ENCODE peak calls at places on chromosome 1, in five cellular contexts. P is fibroblast of lung, N is AG10803, X is cardiac fibroblast, U is foreskin fibroblast. H is an unnamed sample.
A peak's percentile ranks its signal among the peaks of the same experiment; 100 is the strongest.

GRCh38 chr1:53582211-53583020 is 123.2 kb downstream of the DMRTB1 start:
- DNase-seq in N (no peak), P (no peak), X (no peak), U (peak; percentile 26), H (no peak)

GRCh38 chr1:29653034-29653810 is 416.9 kb downstream of the PTPRU start:
- DNase-seq in U (no peak), N (no peak), X (no peak), P (no peak), H (no peak)

GRCh38 chr1:89088597-89088996 is 23.6 kb upstream of the GBP1 start:
- DNase-seq in N (no peak), P (no peak), X (no peak), U (no peak), H (no peak)

GRCh38 chr1:228400237-228400651 is 6.4 kb downstream of the TRIM11 start:
- DNase-seq in P (no peak), X (no peak), N (no peak), U (no peak), H (no peak)

GRCh38 chr1:226656201-226656600 is 82.9 kb downstream of the ITPKB start:
- DNase-seq in N (no peak), U (no peak), P (no peak), X (no peak), H (no peak)

GRCh38 chr1:225990705-225991464 is 8.3 kb downstream of the SDE2 start:
- DNase-seq in X (no peak), P (no peak), U (no peak), N (no peak), H (no peak)

GRCh38 chr1:110554871-110555801 is 36.2 kb upstream of the KCNA10 start:
- DNase-seq in U (peak; percentile 61), N (peak; percentile 12), X (peak; percentile 5), P (peak; percentile 13), H (no peak)

GRCh38 chr1:1923681-1924000 is 4.6 kb upstream of the TMEM52 start:
- DNase-seq in U (no peak), N (no peak), P (no peak), X (no peak), H (no peak)

GRCh38 chr1:60989745-60990718 is 92.3 kb upstream of the NFIA start:
- DNase-seq in P (peak; percentile 93), U (peak; percentile 96), X (peak; percentile 91), N (peak; percentile 89), H (no peak)

GRCh38 chr1:234927968-234928635 is 200.5 kb downstream of the TOMM20 start:
- DNase-seq in U (peak; percentile 29), X (no peak), P (peak; percentile 79), N (peak; percentile 33), H (no peak)

GRCh38 chr1:91948501-91949355 is 473 bp upstream of the BRDT start:
- DNase-seq in U (no peak), P (no peak), N (no peak), X (no peak), H (no peak)

GRCh38 chr1:58062635-58063034 is 483.9 kb downstream of the OMA1 start:
- DNase-seq in X (no peak), N (peak; percentile 2), P (no peak), U (no peak), H (no peak)

GRCh38 chr1:84634536-84635205 is 55.6 kb downstream of the SSX2IP start:
- DNase-seq in N (no peak), P (no peak), X (no peak), U (no peak), H (no peak)

GRCh38 chr1:32771561-32772280 is 45.4 kb downstream of the YARS1 start:
- DNase-seq in U (no peak), X (no peak), P (no peak), N (no peak), H (no peak)

GRCh38 chr1:19840228-19840627 is 25.1 kb upstream of the RNF186 start:
- DNase-seq in X (peak; percentile 51), U (no peak), N (no peak), P (no peak), H (no peak)

GRCh38 chr1:204659061-204659460 is 26.5 kb downstream of the LRRN2 start:
- DNase-seq in P (peak; percentile 29), N (peak; percentile 9), X (no peak), U (no peak), H (no peak)

GRCh38 chr1:3674100-3675094 is 22.1 kb downstream of the TP73 start:
- DNase-seq in X (no peak), U (peak; percentile 36), P (no peak), N (peak; percentile 5), H (no peak)

GRCh38 chr1:169725930-169726329 is 7.9 kb downstream of the SELE start:
- DNase-seq in U (no peak), X (no peak), P (no peak), N (no peak), H (no peak)

GRCh38 chr1:110229348-110230001 is 19.4 kb downstream of the KCNC4 start:
- DNase-seq in U (no peak), N (no peak), P (peak; percentile 33), X (no peak), H (no peak)

GRCh38 chr1:111960971-111961370 is 28.5 kb downstream of the KCND3 start:
- DNase-seq in P (no peak), N (no peak), X (no peak), U (no peak), H (no peak)

GRCh38 chr1:245058882-245059281 is 95.9 kb upstream of the KIF26B start:
- DNase-seq in P (no peak), X (no peak), U (no peak), N (no peak), H (no peak)

GRCh38 chr1:179178965-179179364 is 50.5 kb downstream of the ABL2 start:
- DNase-seq in P (peak; percentile 79), N (peak; percentile 81), U (peak; percentile 65), X (peak; percentile 76), H (no peak)

GRCh38 chr1:41041866-41042265 is 20.3 kb upstream of the SLFNL1 start:
- DNase-seq in N (peak; percentile 38), X (peak; percentile 63), P (peak; percentile 34), U (peak; percentile 53), H (no peak)

GRCh38 chr1:160629286-160630210 is 17.3 kb downstream of the SLAMF1 start:
- DNase-seq in N (no peak), X (no peak), P (no peak), U (no peak), H (no peak)

GRCh38 chr1:966603-967295 is 467 bp downstream of the PLEKHN1 start:
- DNase-seq in X (peak; percentile 69), N (peak; percentile 47), P (peak; percentile 66), U (peak; percentile 91), H (no peak)

GRCh38 chr1:70627910-70628309 is 216.8 kb downstream of the CTH start:
- DNase-seq in N (peak; percentile 22), P (peak; percentile 1), U (no peak), X (peak; percentile 1), H (no peak)

GRCh38 chr1:203464226-203464625 is 11.4 kb upstream of the PRELP start:
- DNase-seq in P (peak; percentile 68), N (peak; percentile 40), U (peak; percentile 39), X (no peak), H (no peak)

GRCh38 chr1:56453016-56453721 is 126.2 kb downstream of the PLPP3 start:
- DNase-seq in U (no peak), P (no peak), X (no peak), N (no peak), H (no peak)
- H3K4me3 ChIP-seq in U (no peak overlapping the region), P (no peak overlapping the region), X (no peak overlapping the region), N (no peak overlapping the region), H (no peak overlapping the region)

GRCh38 chr1:10990828-10991227 is 21.6 kb upstream of the TARDBP start:
- DNase-seq in X (no peak), U (no peak), P (no peak), N (no peak), H (no peak)
- TF ChIP-seq CTCF in X (no peak), U (no peak), P (no peak), N (no peak), H (no peak)

DNA sequence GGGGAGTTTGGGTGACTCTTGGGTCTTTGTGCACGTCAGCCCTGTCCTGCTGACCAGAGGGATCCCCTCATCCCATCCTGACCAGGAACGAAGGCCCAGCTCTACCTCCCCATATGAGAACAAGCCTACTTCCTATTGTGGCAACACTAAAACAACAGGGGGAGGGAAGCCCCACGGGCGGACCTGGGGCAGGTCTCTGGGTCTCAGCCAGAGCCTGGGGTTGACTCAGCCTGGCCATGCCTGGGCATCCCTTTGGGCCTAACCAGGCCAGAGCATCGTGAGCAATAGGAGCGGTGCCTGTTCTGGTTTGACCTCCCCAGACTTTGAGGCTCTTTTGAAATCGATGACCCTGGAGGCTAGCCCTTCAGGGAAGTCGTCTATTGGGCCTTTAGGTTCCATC is 16.8 kb downstream of the RPS6KA1 start:
- DNase-seq in X (no peak), U (no peak), P (no peak), N (no peak), H (no peak)
- H3K4me3 ChIP-seq in X (no peak overlapping the region), U (no peak overlapping the region), P (no peak overlapping the region), N (no peak overlapping the region), H (peak overlapping the region; percentile 65)

GRCh38 chr1:31706384-31707058 is 2.7 kb upstream of the COL16A1 start:
- DNase-seq in P (no peak), U (peak; percentile 73), N (peak; percentile 38), X (no peak), H (no peak)

GRCh38 chr1:31704261-31705079 is 653 bp upstream of the COL16A1 start:
- DNase-seq in N (peak; percentile 80), X (peak; percentile 66), P (peak; percentile 78), U (peak; percentile 71), H (no peak)

GRCh38 chr1:31702836-31703404 is 897 bp downstream of the COL16A1 start:
- DNase-seq in U (peak; percentile 56), N (no peak), P (peak; percentile 21), X (no peak), H (no peak)

GRCh38 chr1:31703431-31704260 is at the start of gene COL16A1:
- DNase-seq in X (peak; percentile 22), P (peak; percentile 75), N (peak; percentile 80), U (peak; percentile 87), H (no peak)

DNA sequence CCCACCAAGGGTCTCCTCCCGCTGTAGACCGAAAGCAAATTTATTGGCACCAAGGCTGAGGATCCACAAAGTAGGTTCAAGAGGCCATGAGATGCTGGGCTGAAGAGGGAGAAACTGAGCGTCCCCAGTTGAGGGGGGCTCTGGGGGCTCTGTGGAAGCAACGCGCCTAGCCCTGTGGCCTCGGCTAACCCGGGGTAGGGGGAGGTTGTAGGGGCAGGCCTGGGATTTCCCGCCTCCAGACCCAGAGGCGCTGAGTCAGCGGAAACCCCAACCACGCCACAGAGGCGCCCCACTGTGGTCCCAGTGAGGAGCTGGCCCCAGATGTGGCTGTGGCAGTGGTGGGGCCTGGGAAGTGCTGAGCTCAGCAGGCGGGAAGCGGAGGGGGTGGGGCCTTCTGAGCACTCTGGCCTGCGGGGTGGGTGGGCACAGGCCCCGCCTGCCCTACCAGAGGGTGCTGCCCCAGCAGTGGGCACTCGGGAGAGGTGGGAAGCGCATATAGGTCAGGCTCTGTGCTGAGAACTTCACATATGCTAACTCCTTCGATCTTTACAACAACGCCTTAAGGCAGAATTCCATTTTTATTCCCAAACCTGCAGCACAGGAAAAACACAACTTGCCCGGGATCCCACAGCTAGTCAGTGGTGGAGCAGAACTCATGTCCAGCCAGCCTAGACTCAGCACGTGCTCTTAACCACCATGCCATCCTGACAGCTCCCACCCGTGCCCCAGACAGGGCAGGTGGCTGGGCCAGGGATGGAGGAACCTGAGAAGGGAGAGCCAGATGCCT is 1.5 kb upstream of the COL16A1 start:
- DNase-seq in U (peak; percentile 87), N (peak; percentile 64), X (peak; percentile 64), P (peak; percentile 53), H (no peak)
- TF ChIP-seq CTCF in U (peak; percentile 34), N (peak; percentile 41), X (peak; percentile 40), P (peak; percentile 28), H (peak; percentile 41)

H was measured in GM12864.